ENCODE peak calls at places on chromosomes 6 and 20, in six cellular contexts. One of them, this sample, is unnamed.

GRCh38 chr6:97591955-97592354 is 308.9 kb upstream of the MMS22L start:
- DNase-seq in Peyer's patch: no peak
- DNase-seq in natural killer cell: no peak
- DNase-seq in NCI-H345: no peak
- DNase-seq in HCT116: no peak
- DNase-seq in neural crest cell: no peak
- DNase-seq in this sample: no peak

GRCh38 chr6:91137286-91137685 is 550.4 kb upstream of the MAP3K7 start:
- DNase-seq in Peyer's patch: no peak
- DNase-seq in natural killer cell: no peak
- DNase-seq in NCI-H345: no peak
- DNase-seq in HCT116: no peak
- DNase-seq in neural crest cell: no peak
- DNase-seq in this sample: no peak

GRCh38 chr20:33647603-33648395 is 14.3 kb upstream of the C20orf144 start:
- DNase-seq in Peyer's patch: no peak
- DNase-seq in natural killer cell: no peak
- DNase-seq in NCI-H345: no peak
- DNase-seq in HCT116: no peak
- DNase-seq in neural crest cell: no peak
- DNase-seq in this sample: no peak

GRCh38 chr6:11496152-11497060 is 41.1 kb upstream of the TMEM170B start:
- DNase-seq in Peyer's patch: peak; percentile 49
- DNase-seq in natural killer cell: peak; percentile 48
- DNase-seq in NCI-H345: peak; percentile 27
- DNase-seq in HCT116: peak; percentile 74
- DNase-seq in neural crest cell: peak; percentile 72
- DNase-seq in this sample: peak; percentile 74

GRCh38 chr6:81995548-81996289 is 243.2 kb upstream of the TENT5A start:
- DNase-seq in Peyer's patch: no peak
- DNase-seq in natural killer cell: no peak
- DNase-seq in NCI-H345: no peak
- DNase-seq in HCT116: no peak
- DNase-seq in neural crest cell: no peak
- DNase-seq in this sample: no peak

GRCh38 chr20:34350095-34350494 is 13.0 kb upstream of the ITCH start:
- DNase-seq in Peyer's patch: no peak
- DNase-seq in natural killer cell: no peak
- DNase-seq in NCI-H345: no peak
- DNase-seq in HCT116: no peak
- DNase-seq in neural crest cell: no peak
- DNase-seq in this sample: no peak

GRCh38 chr20:26169506-26169905 is 472.9 kb upstream of the ZNF337 start:
- DNase-seq in Peyer's patch: no peak
- DNase-seq in natural killer cell: no peak
- DNase-seq in NCI-H345: no peak
- DNase-seq in HCT116: no peak
- DNase-seq in neural crest cell: no peak
- DNase-seq in this sample: peak; percentile 32

GRCh38 chr6:135106611-135107010 is 52.0 kb upstream of the HBS1L start:
- DNase-seq in Peyer's patch: no peak
- DNase-seq in natural killer cell: no peak
- DNase-seq in NCI-H345: no peak
- DNase-seq in HCT116: no peak
- DNase-seq in neural crest cell: no peak
- DNase-seq in this sample: no peak

GRCh38 chr6:6815732-6816131 is 227.2 kb downstream of the LY86 start:
- DNase-seq in Peyer's patch: no peak
- DNase-seq in natural killer cell: no peak
- DNase-seq in NCI-H345: no peak
- DNase-seq in HCT116: no peak
- DNase-seq in neural crest cell: no peak
- DNase-seq in this sample: no peak

GRCh38 chr6:117515326-117515725 is 32.9 kb downstream of the DCBLD1 start:
- DNase-seq in Peyer's patch: no peak
- DNase-seq in natural killer cell: no peak
- DNase-seq in NCI-H345: no peak
- DNase-seq in HCT116: no peak
- DNase-seq in neural crest cell: no peak
- DNase-seq in this sample: no peak

GRCh38 chr6:44699082-44699481 is 311.6 kb downstream of the CDC5L start:
- DNase-seq in Peyer's patch: no peak
- DNase-seq in natural killer cell: no peak
- DNase-seq in NCI-H345: no peak
- DNase-seq in HCT116: no peak
- DNase-seq in neural crest cell: no peak
- DNase-seq in this sample: no peak